ENCODE peak calls at places on chromosomes 7 and 10, in five cellular contexts. N is head of caudate nucleus, U is AG09319, D is foreskin fibroblast, O is T-helper 9 cell. T is an unnamed sample.

GRCh38 chr10:88705951-88706350 is at the start of gene LIPK:
- DNase-seq in O (no peak), U (no peak), D (no peak), N (no peak), T (no peak)

GRCh38 chr7:33107136-33108066 is 1.8 kb downstream of the RP9 start:
- DNase-seq in N (peak; percentile 18), O (peak; percentile 23), U (peak; percentile 11), D (peak; percentile 64), T (peak; percentile 61)

GRCh38 chr10:72315611-72316385 is 38.9 kb downstream of the DNAJB12 start:
- DNase-seq in N (no peak), O (no peak), D (peak; percentile 87), U (peak; percentile 92), T (no peak)

GRCh38 chr7:30146127-30146612 is 11.4 kb downstream of the MTURN start:
- DNase-seq in O (no peak), U (no peak), N (no peak), D (no peak), T (no peak)

GRCh38 chr7:88281729-88282128 is 25.0 kb downstream of the STEAP4 start:
- DNase-seq in N (no peak), D (no peak), U (no peak), O (no peak), T (no peak)

GRCh38 chr7:105975770-105976428 is 12.8 kb downstream of the CDHR3 start:
- DNase-seq in D (peak; percentile 13), N (no peak), U (no peak), O (no peak), T (no peak)

GRCh38 chr10:100645609-100646008 is 99.8 kb upstream of the PAX2 start:
- DNase-seq in O (no peak), D (no peak), N (no peak), U (no peak), T (no peak)

GRCh38 chr10:29323387-29323786 is 34.5 kb downstream of the LYZL1 start:
- DNase-seq in U (no peak), D (no peak), N (no peak), O (no peak), T (no peak)

GRCh38 chr10:6047326-6047611 is 14.9 kb downstream of the IL2RA start:
- DNase-seq in O (no peak), N (no peak), U (no peak), D (no peak), T (no peak)

GRCh38 chr7:128206017-128206746 is 34.9 kb upstream of the LEP start:
- DNase-seq in N (no peak), O (no peak), D (no peak), U (no peak), T (no peak)

GRCh38 chr7:57403601-57404342 is 46.2 kb upstream of the ZNF716 start:
- DNase-seq in U (no peak), O (no peak), N (peak; percentile 72), D (no peak), T (peak; percentile 54)

GRCh38 chr7:66768865-66769832 is 28.6 kb downstream of the RABGEF1 start:
- DNase-seq in D (peak; percentile 62), O (no peak), U (no peak), N (no peak), T (no peak)

GRCh38 chr10:112794201-112794600 is 155.8 kb upstream of the TCF7L2 start:
- DNase-seq in U (no peak), N (no peak), D (no peak), O (no peak), T (no peak)

GRCh38 chr10:92567952-92568600 is 5.8 kb downstream of the IDE start:
- DNase-seq in N (no peak), U (no peak), O (no peak), D (peak; percentile 71), T (no peak)

GRCh38 chr10:121865554-121865953 is 62.3 kb downstream of the ATE1 start:
- DNase-seq in O (no peak), N (no peak), D (peak; percentile 24), U (no peak), T (no peak)

GRCh38 chr10:36573246-36573645 is 552.2 kb upstream of the ANKRD30A start:
- DNase-seq in D (no peak), U (no peak), N (no peak), O (no peak), T (no peak)

GRCh38 chr7:32043688-32044087 is 26.5 kb downstream of the PDE1C start:
- DNase-seq in N (no peak), D (peak; percentile 7), U (no peak), O (no peak), T (no peak)

GRCh38 chr7:139118234-139118802 is 8.8 kb upstream of the ZC3HAV1 start:
- DNase-seq in D (peak; percentile 64), O (no peak), U (no peak), N (no peak), T (no peak)

GRCh38 chr7:149714910-149715471 is 58.4 kb downstream of the ZNF467 start:
- DNase-seq in U (no peak), D (peak; percentile 49), N (no peak), O (no peak), T (no peak)

GRCh38 chr10:11449761-11450160 is 161.7 kb downstream of the USP6NL start:
- DNase-seq in N (no peak), D (no peak), O (no peak), U (no peak), T (no peak)

GRCh38 chr10:110171032-110171431 is 36.4 kb upstream of the MXI1 start:
- DNase-seq in N (no peak), U (no peak), D (no peak), O (no peak), T (no peak)

GRCh38 chr10:30538086-30538485 is 91.5 kb downstream of the LYZL2 start:
- DNase-seq in D (no peak), N (no peak), O (no peak), U (no peak), T (no peak)

GRCh38 chr10:102310356-102311024 is 65.2 kb downstream of the GBF1 start:
- DNase-seq in D (peak; percentile 86), O (no peak), U (no peak), N (no peak), T (no peak)

GRCh38 chr10:23422003-23422411 is 16.9 kb upstream of the OTUD1 start:
- DNase-seq in O (no peak), N (no peak), D (no peak), U (no peak), T (no peak)

GRCh38 chr7:139034855-139035587 is 821 bp downstream of the ZC3HAV1L start:
- DNase-seq in D (peak; percentile 63), U (no peak), N (no peak), O (no peak), T (no peak)

GRCh38 chr7:95883208-95883607 is 110.9 kb downstream of the DYNC1I1 start:
- DNase-seq in D (no peak), U (no peak), N (no peak), O (no peak), T (no peak)

GRCh38 chr7:101278461-101279292 is 33.8 kb upstream of the FIS1 start:
- DNase-seq in O (no peak), U (no peak), D (no peak), N (peak; percentile 33), T (no peak)